ENCODE peak calls at places on chromosomes 5 and 9, in eight cellular contexts. Z, O, T, K, A, W, F and Y are unnamed samples.

GRCh38 chr9:76817489-76817888 is 53.3 kb downstream of the PCA3 start:
- DNase-seq in F (peak; percentile 9), A (no peak), O (no peak), Z (peak; percentile 48), K (no peak), T (no peak), W (no peak), Y (no peak)

GRCh38 chr9:79237861-79238260 is 333.9 kb upstream of the TLE4 start:
- DNase-seq in Z (no peak), T (no peak), W (no peak), K (no peak), O (no peak), F (no peak), A (no peak), Y (no peak)

GRCh38 chr9:133632806-133633680 is 3.1 kb upstream of the DBH start:
- DNase-seq in A (peak; percentile 88), K (no peak), F (no peak), Z (no peak), T (no peak), O (no peak), W (no peak), Y (no peak)

GRCh38 chr5:114316167-114316566 is 45.7 kb upstream of the KCNN2 start:
- DNase-seq in Z (no peak), O (no peak), F (no peak), T (no peak), A (no peak), K (no peak), W (no peak), Y (no peak)

GRCh38 chr9:88392549-88392948 is 4.3 kb downstream of the SPIN1 start:
- DNase-seq in W (no peak), K (no peak), A (no peak), O (no peak), F (no peak), T (no peak), Z (no peak), Y (no peak)

GRCh38 chr5:171989946-171990712 is 16.3 kb downstream of the FBXW11 start:
- DNase-seq in Z (no peak), A (no peak), O (no peak), F (no peak), K (no peak), T (no peak), W (no peak), Y (no peak)

GRCh38 chr5:164844348-164844747 is 1338.9 kb downstream of the MAT2B start:
- DNase-seq in K (no peak), W (no peak), F (no peak), T (no peak), Z (no peak), A (no peak), O (no peak), Y (no peak)

GRCh38 chr5:119031905-119032304 is 39.0 kb upstream of the DMXL1 start:
- DNase-seq in A (no peak), O (no peak), Z (no peak), W (no peak), F (no peak), K (no peak), T (no peak), Y (no peak)

GRCh38 chr9:3898371-3899218 is 372.8 kb upstream of the RFX3 start:
- DNase-seq in K (no peak), W (no peak), T (no peak), F (no peak), O (no peak), A (no peak), Z (peak; percentile 62), Y (no peak)

GRCh38 chr9:37997636-37998374 is 71.2 kb downstream of the SHB start:
- DNase-seq in O (no peak), Z (no peak), F (no peak), A (no peak), W (no peak), T (no peak), K (no peak), Y (no peak)

GRCh38 chr5:73321757-73322452 is 126.7 kb downstream of the FOXD1 start:
- DNase-seq in K (no peak), Z (peak; percentile 88), F (peak; percentile 97), T (no peak), W (no peak), O (no peak), A (peak; percentile 55), Y (no peak)

GRCh38 chr9:80143899-80144298 is 572.1 kb downstream of the TLE4 start:
- DNase-seq in W (no peak), K (no peak), T (no peak), A (no peak), Z (no peak), O (no peak), F (no peak), Y (no peak)

GRCh38 chr9:34591911-34592866 is 2.7 kb upstream of the CNTFR start:
- DNase-seq in A (no peak), Z (no peak), F (no peak), O (no peak), K (no peak), W (no peak), T (no peak), Y (no peak)

GRCh38 chr5:74073257-74073656 is 447.3 kb downstream of the ARHGEF28 start:
- DNase-seq in Z (peak; percentile 68), A (no peak), W (no peak), K (no peak), T (no peak), F (no peak), O (no peak), Y (no peak)

GRCh38 chr5:163978897-163979296 is 473.5 kb downstream of the MAT2B start:
- DNase-seq in A (no peak), Z (no peak), T (no peak), O (no peak), W (no peak), F (no peak), K (no peak), Y (no peak)

GRCh38 chr5:39427633-39428032 is 2.9 kb upstream of the DAB2 start:
- DNase-seq in A (no peak), T (no peak), F (no peak), K (no peak), O (no peak), W (no peak), Z (peak; percentile 5), Y (no peak)

GRCh38 chr9:128785427-128785826 is 1.6 kb upstream of the TBC1D13 start:
- DNase-seq in A (no peak), Z (no peak), K (no peak), O (no peak), W (no peak), F (no peak), T (no peak), Y (no peak)

GRCh38 chr9:134735441-134736175 is 94.0 kb downstream of the COL5A1 start:
- DNase-seq in T (no peak), Z (peak; percentile 43), W (no peak), O (no peak), K (no peak), A (no peak), F (no peak), Y (no peak)

GRCh38 chr9:121191235-121191634 is 10.4 kb downstream of the RAB14 start:
- DNase-seq in K (no peak), T (no peak), F (no peak), O (no peak), Z (no peak), A (no peak), W (no peak), Y (no peak)

GRCh38 chr9:126647585-126648110 is 33.9 kb downstream of the LMX1B start:
- DNase-seq in A (no peak), W (no peak), T (no peak), K (no peak), O (no peak), F (no peak), Z (no peak), Y (no peak)

GRCh38 chr5:158514353-158514960 is 585.3 kb downstream of the EBF1 start:
- DNase-seq in T (no peak), W (no peak), F (peak; percentile 24), A (no peak), O (no peak), K (no peak), Z (peak; percentile 88), Y (no peak)

GRCh38 chr5:154276236-154276792 is 85.8 kb downstream of the GALNT10 start:
- DNase-seq in O (no peak), T (no peak), Z (no peak), A (no peak), K (no peak), F (no peak), W (no peak), Y (no peak)

GRCh38 chr5:65102826-65103673 is 334.3 kb downstream of the CWC27 start:
- DNase-seq in W (no peak), Z (peak; percentile 30), O (peak; percentile 17), T (peak; percentile 67), F (peak; percentile 37), K (peak; percentile 26), A (peak; percentile 75), Y (peak; percentile 21)

GRCh38 chr9:132409828-132410528 is at the start of gene CFAP77:
- DNase-seq in F (no peak), Z (peak; percentile 47), W (peak; percentile 73), O (no peak), T (peak; percentile 22), K (no peak), A (peak; percentile 84), Y (peak; percentile 14)

GRCh38 chr9:18405240-18405639 is 68.7 kb upstream of the ADAMTSL1 start:
- DNase-seq in K (no peak), T (no peak), A (no peak), Z (no peak), W (no peak), O (no peak), F (no peak), Y (no peak)

GRCh38 chr5:160271396-160271795 is 41.0 kb downstream of the CCNJL start:
- DNase-seq in O (no peak), W (no peak), Z (no peak), F (no peak), K (no peak), A (peak; percentile 1), T (no peak), Y (no peak)

GRCh38 chr9:106875548-106875947 is 12.6 kb downstream of the ZNF462 start:
- DNase-seq in T (no peak), F (no peak), Z (no peak), O (no peak), K (no peak), A (no peak), W (no peak), Y (no peak)

GRCh38 chr5:73702951-73703350 is 77.0 kb downstream of the ARHGEF28 start:
- DNase-seq in F (no peak), K (no peak), O (no peak), T (no peak), A (no peak), Z (no peak), W (no peak), Y (no peak)

GRCh38 chr9:91151014-91151740 is 210.5 kb downstream of the AUH start:
- DNase-seq in F (peak; percentile 66), Z (peak; percentile 30), W (no peak), O (peak; percentile 32), A (no peak), K (no peak), T (peak; percentile 83), Y (peak; percentile 64)

GRCh38 chr5:176817369-176817841 is 7.0 kb downstream of the UNC5A start:
- DNase-seq in T (no peak), F (no peak), Z (no peak), K (no peak), O (no peak), W (peak; percentile 51), A (peak; percentile 77), Y (no peak)

GRCh38 chr9:22060831-22061383 is 51.8 kb upstream of the CDKN2B start:
- DNase-seq in A (no peak), W (no peak), Z (peak; percentile 97), T (no peak), K (no peak), F (no peak), O (no peak), Y (no peak)